ENCODE peak calls at places on chromosomes 2 and 18, in seven cellular contexts. G, H, W, B, O, M and D are unnamed samples.

GRCh38 chr2:1891147-1891546 is 146.8 kb upstream of the PXDN start:
- DNase-seq in B (no peak), G (no peak), O (no peak), H (no peak), M (no peak), W (no peak), D (no peak)

GRCh38 chr2:79512442-79513401 is at the start of gene CTNNA2:
- DNase-seq in O (peak; percentile 91), G (no peak), M (no peak), H (peak; percentile 82), B (no peak), W (peak; percentile 5), D (peak; percentile 92)

GRCh38 chr2:205834776-205835175 is 152.5 kb downstream of the NRP2 start:
- DNase-seq in W (no peak), M (no peak), H (no peak), O (no peak), B (no peak), G (peak; percentile 3), D (peak; percentile 75)

GRCh38 chr18:5440297-5440696 is 103.5 kb downstream of the EPB41L3 start:
- DNase-seq in B (no peak), H (no peak), W (no peak), G (peak; percentile 16), O (no peak), M (no peak), D (no peak)

GRCh38 chr18:48525671-48526070 is 13.2 kb upstream of the CTIF start:
- DNase-seq in B (no peak), W (no peak), G (no peak), M (no peak), O (no peak), H (no peak), D (no peak)

GRCh38 chr2:231056453-231057416 is at the start of gene PSMD1:
- DNase-seq in M (peak; percentile 94), W (peak; percentile 95), O (peak; percentile 97), H (peak; percentile 94), G (peak; percentile 93), B (peak; percentile 96), D (peak; percentile 97)

GRCh38 chr18:12904012-12904516 is 20.0 kb upstream of the PTPN2 start:
- DNase-seq in M (peak; percentile 82), W (no peak), B (no peak), H (no peak), O (no peak), G (no peak), D (no peak)

GRCh38 chr18:68817584-68817983 is 19.7 kb downstream of the CCDC102B start:
- DNase-seq in O (no peak), M (no peak), B (no peak), G (peak; percentile 84), W (no peak), H (no peak), D (no peak)

GRCh38 chr2:182103531-182103930 is 117.9 kb downstream of the PPP1R1C start:
- DNase-seq in M (no peak), H (no peak), G (no peak), B (no peak), W (no peak), O (no peak), D (no peak)

GRCh38 chr18:55588001-55588875 is at the start of gene TCF4:
- DNase-seq in G (peak; percentile 52), H (peak; percentile 66), B (peak; percentile 81), W (peak; percentile 64), M (peak; percentile 71), O (peak; percentile 79), D (peak; percentile 86)

GRCh38 chr18:58117685-58118403 is 73.8 kb downstream of the NEDD4L start:
- DNase-seq in M (no peak), H (no peak), B (no peak), G (peak; percentile 98), W (peak; percentile 85), O (no peak), D (peak; percentile 94)

GRCh38 chr18:59198215-59198614 is 21.7 kb upstream of the GRP start:
- DNase-seq in G (no peak), W (no peak), B (no peak), H (no peak), M (no peak), O (no peak), D (no peak)

GRCh38 chr18:10078053-10078452 is 164.2 kb downstream of the VAPA start:
- DNase-seq in H (no peak), G (no peak), W (no peak), O (no peak), B (no peak), M (no peak), D (no peak)

GRCh38 chr2:9753276-9753600 is 90.0 kb upstream of the TAF1B start:
- DNase-seq in B (peak; percentile 76), G (peak; percentile 91), H (no peak), O (no peak), M (no peak), W (peak; percentile 90), D (no peak)

GRCh38 chr2:201781583-201782051 is 884 bp upstream of the ALS2 start:
- DNase-seq in B (peak; percentile 58), M (no peak), G (no peak), H (no peak), W (no peak), O (no peak), D (peak; percentile 32)

GRCh38 chr2:26298638-26299393 is 47.1 kb upstream of the SELENOI start:
- DNase-seq in B (peak; percentile 67), G (peak; percentile 48), H (peak; percentile 57), M (peak; percentile 26), W (peak; percentile 48), O (peak; percentile 34), D (peak; percentile 30)

GRCh38 chr2:237978058-237978712 is 11.4 kb downstream of the UBE2F start:
- DNase-seq in M (peak; percentile 50), W (no peak), B (no peak), O (no peak), G (peak; percentile 30), H (no peak), D (peak; percentile 59)

GRCh38 chr2:210195066-210195852 is 24.1 kb upstream of the KANSL1L start:
- DNase-seq in W (peak; percentile 64), H (no peak), M (peak; percentile 13), B (no peak), G (peak; percentile 58), O (no peak), D (peak; percentile 70)

GRCh38 chr18:49548266-49548665 is 13.6 kb upstream of the LIPG start:
- DNase-seq in M (no peak), B (no peak), H (no peak), G (peak; percentile 62), O (no peak), W (peak; percentile 86), D (peak; percentile 30)

GRCh38 chr2:2272841-2273240 is 58.2 kb downstream of the MYT1L start:
- DNase-seq in B (no peak), W (no peak), O (no peak), H (no peak), M (no peak), G (no peak), D (no peak)

GRCh38 chr2:68115965-68116364 is 41.7 kb upstream of the PNO1 start:
- DNase-seq in O (no peak), M (no peak), G (no peak), W (no peak), H (no peak), B (no peak), D (no peak)

GRCh38 chr2:201959626-201960025 is 74.0 kb upstream of the FZD7 start:
- DNase-seq in W (peak; percentile 33), M (no peak), H (no peak), G (no peak), O (no peak), B (no peak), D (no peak)

GRCh38 chr2:140893685-140894084 is 1237.1 kb downstream of the LRP1B start:
- DNase-seq in B (no peak), O (no peak), G (peak; percentile 93), H (no peak), W (peak; percentile 69), M (no peak), D (peak; percentile 65)

GRCh38 chr18:67265464-67266245 is 250.9 kb downstream of the DSEL start:
- DNase-seq in H (no peak), O (no peak), G (peak; percentile 79), B (no peak), W (peak; percentile 94), M (peak; percentile 8), D (no peak)

GRCh38 chr2:229417906-229418305 is 146.8 kb upstream of the PID1 start:
- DNase-seq in B (no peak), W (no peak), M (no peak), H (no peak), O (peak; percentile 5), G (no peak), D (no peak)

GRCh38 chr2:127733816-127734537 is 32.7 kb downstream of the SFT2D3 start:
- DNase-seq in B (no peak), G (peak; percentile 21), O (no peak), W (peak; percentile 25), H (no peak), M (no peak), D (peak; percentile 28)

GRCh38 chr2:28390241-28390856 is 2.3 kb upstream of the FOSL2 start:
- DNase-seq in B (peak; percentile 92), M (peak; percentile 91), W (peak; percentile 94), O (peak; percentile 66), H (peak; percentile 80), G (peak; percentile 91), D (peak; percentile 98)

GRCh38 chr2:112472547-112473263 is 9.3 kb upstream of the TTL start:
- DNase-seq in H (no peak), W (no peak), O (no peak), M (no peak), G (no peak), B (no peak), D (no peak)

GRCh38 chr2:5846881-5847280 is 154.7 kb downstream of the SOX11 start:
- DNase-seq in M (no peak), O (no peak), B (no peak), W (peak; percentile 82), H (no peak), G (peak; percentile 73), D (no peak)

GRCh38 chr2:106160786-106161261 is 33.3 kb downstream of the UXS1 start:
- DNase-seq in O (no peak), W (no peak), M (peak; percentile 78), H (no peak), B (peak; percentile 72), G (no peak), D (no peak)

GRCh38 chr2:159286709-159287441 is 372 bp upstream of the WDSUB1 start:
- DNase-seq in G (peak; percentile 89), M (peak; percentile 97), W (peak; percentile 94), H (peak; percentile 99), O (peak; percentile 99), B (peak; percentile 99), D (peak; percentile 96)
- TF ChIP-seq CTCF in G (no peak), M (peak; percentile 26), W (no peak), H (no peak), O (no peak), B (no peak), D (no peak)

GRCh38 chr2:207283356-207283755 is 117.6 kb upstream of the KLF7 start:
- DNase-seq in M (no peak), G (no peak), W (no peak), H (no peak), O (no peak), B (peak; percentile 57), D (peak; percentile 24)
- TF ChIP-seq CTCF in M (no peak), G (no peak), W (no peak), H (no peak), O (no peak), B (no peak), D (peak; percentile 15)

GRCh38 chr2:226798422-226799210 is 1.0 kb downstream of the IRS1 start:
- DNase-seq in M (no peak), G (peak; percentile 55), W (peak; percentile 79), H (peak; percentile 72), B (peak; percentile 78), O (peak; percentile 67), D (peak; percentile 53)
- TF ChIP-seq CTCF in M (no peak), G (peak; percentile 4), W (peak; percentile 34), H (no peak), B (no peak), O (no peak), D (peak; percentile 28)

GRCh38 chr2:240856151-240856980 is 12.3 kb upstream of the AGXT start:
- DNase-seq in O (no peak), M (no peak), G (no peak), W (no peak), B (no peak), H (no peak), D (no peak)
- TF ChIP-seq CTCF in O (peak; percentile 9), M (peak; percentile 16), G (peak; percentile 15), W (peak; percentile 25), B (peak; percentile 4), H (peak; percentile 32), D (no peak)